ENCODE peak calls at places on chromosomes 6 and 20, in eight cellular contexts. One of them, this sample, is unnamed.
A peak's percentile ranks its signal among the peaks of the same experiment; 100 is the strongest.

GRCh38 chr20:4027590-4028265 is 12.4 kb upstream of the RNF24 start:
- DNase-seq in mammary epithelial cell: peak; percentile 31
- DNase-seq in psoas muscle: no peak
- DNase-seq in PC-9: no peak
- DNase-seq in kidney: no peak
- DNase-seq in HCT116: no peak
- DNase-seq in endodermal cell: no peak
- DNase-seq in naive thymus-derived CD4-positive, alpha-beta T cell: no peak
- DNase-seq in this sample: no peak

GRCh38 chr6:1916334-1916985 is 306.7 kb downstream of the FOXC1 start:
- DNase-seq in mammary epithelial cell: peak; percentile 89
- DNase-seq in psoas muscle: no peak
- DNase-seq in PC-9: peak; percentile 45
- DNase-seq in kidney: no peak
- DNase-seq in HCT116: no peak
- DNase-seq in endodermal cell: no peak
- DNase-seq in naive thymus-derived CD4-positive, alpha-beta T cell: no peak
- DNase-seq in this sample: no peak

GRCh38 chr6:143336446-143337152 is 113.9 kb downstream of the ADAT2 start:
- DNase-seq in mammary epithelial cell: peak; percentile 67
- DNase-seq in psoas muscle: no peak
- DNase-seq in PC-9: peak; percentile 31
- DNase-seq in kidney: no peak
- DNase-seq in HCT116: no peak
- DNase-seq in endodermal cell: no peak
- DNase-seq in naive thymus-derived CD4-positive, alpha-beta T cell: no peak
- DNase-seq in this sample: no peak

GRCh38 chr6:45513331-45513730 is 135.6 kb upstream of the SUPT3H start:
- DNase-seq in mammary epithelial cell: no peak
- DNase-seq in psoas muscle: no peak
- DNase-seq in PC-9: no peak
- DNase-seq in kidney: no peak
- DNase-seq in HCT116: no peak
- DNase-seq in endodermal cell: no peak
- DNase-seq in naive thymus-derived CD4-positive, alpha-beta T cell: no peak
- DNase-seq in this sample: no peak

GRCh38 chr6:49462599-49462926 is 490 bp downstream of the MMUT start:
- DNase-seq in mammary epithelial cell: no peak
- DNase-seq in psoas muscle: no peak
- DNase-seq in PC-9: no peak
- DNase-seq in kidney: no peak
- DNase-seq in HCT116: no peak
- DNase-seq in endodermal cell: no peak
- DNase-seq in naive thymus-derived CD4-positive, alpha-beta T cell: no peak
- DNase-seq in this sample: no peak

GRCh38 chr6:142728367-142728766 is 216.6 kb downstream of the HIVEP2 start:
- DNase-seq in mammary epithelial cell: peak; percentile 14
- DNase-seq in psoas muscle: no peak
- DNase-seq in PC-9: peak; percentile 33
- DNase-seq in kidney: no peak
- DNase-seq in HCT116: no peak
- DNase-seq in endodermal cell: no peak
- DNase-seq in naive thymus-derived CD4-positive, alpha-beta T cell: no peak
- DNase-seq in this sample: no peak

GRCh38 chr20:56988446-56988845 is 278.0 kb downstream of the BMP7 start:
- DNase-seq in mammary epithelial cell: no peak
- DNase-seq in psoas muscle: no peak
- DNase-seq in PC-9: no peak
- DNase-seq in kidney: no peak
- DNase-seq in HCT116: no peak
- DNase-seq in endodermal cell: no peak
- DNase-seq in naive thymus-derived CD4-positive, alpha-beta T cell: no peak
- DNase-seq in this sample: no peak

GRCh38 chr6:40550096-40550731 is 37.0 kb downstream of the LRFN2 start:
- DNase-seq in mammary epithelial cell: peak; percentile 19
- DNase-seq in psoas muscle: no peak
- DNase-seq in PC-9: no peak
- DNase-seq in kidney: no peak
- DNase-seq in HCT116: peak; percentile 44
- DNase-seq in endodermal cell: peak; percentile 72
- DNase-seq in naive thymus-derived CD4-positive, alpha-beta T cell: no peak
- DNase-seq in this sample: peak; percentile 74

GRCh38 chr6:152671146-152671545 is 26.6 kb upstream of the MYCT1 start:
- DNase-seq in mammary epithelial cell: no peak
- DNase-seq in psoas muscle: no peak
- DNase-seq in PC-9: no peak
- DNase-seq in kidney: no peak
- DNase-seq in HCT116: no peak
- DNase-seq in endodermal cell: no peak
- DNase-seq in naive thymus-derived CD4-positive, alpha-beta T cell: no peak
- DNase-seq in this sample: no peak

GRCh38 chr6:41136911-41137310 is 17.2 kb downstream of the TREML1 start:
- DNase-seq in mammary epithelial cell: no peak
- DNase-seq in psoas muscle: no peak
- DNase-seq in PC-9: no peak
- DNase-seq in kidney: no peak
- DNase-seq in HCT116: no peak
- DNase-seq in endodermal cell: no peak
- DNase-seq in naive thymus-derived CD4-positive, alpha-beta T cell: no peak
- DNase-seq in this sample: no peak

GRCh38 chr6:149451361-149452061 is 33.3 kb downstream of the ZC3H12D start:
- DNase-seq in mammary epithelial cell: no peak
- DNase-seq in psoas muscle: peak; percentile 54
- DNase-seq in PC-9: no peak
- DNase-seq in kidney: peak; percentile 80
- DNase-seq in HCT116: no peak
- DNase-seq in endodermal cell: peak; percentile 79
- DNase-seq in naive thymus-derived CD4-positive, alpha-beta T cell: no peak
- DNase-seq in this sample: no peak

GRCh38 chr20:36929691-36930090 is 21.8 kb downstream of the SAMHD1 start:
- DNase-seq in mammary epithelial cell: no peak
- DNase-seq in psoas muscle: no peak
- DNase-seq in PC-9: no peak
- DNase-seq in kidney: no peak
- DNase-seq in HCT116: no peak
- DNase-seq in endodermal cell: no peak
- DNase-seq in naive thymus-derived CD4-positive, alpha-beta T cell: no peak
- DNase-seq in this sample: no peak

GRCh38 chr6:2376429-2377355 is 131.3 kb upstream of the GMDS start:
- DNase-seq in mammary epithelial cell: peak; percentile 82
- DNase-seq in psoas muscle: no peak
- DNase-seq in PC-9: no peak
- DNase-seq in kidney: no peak
- DNase-seq in HCT116: peak; percentile 65
- DNase-seq in endodermal cell: no peak
- DNase-seq in naive thymus-derived CD4-positive, alpha-beta T cell: no peak
- DNase-seq in this sample: no peak

GRCh38 chr20:16054917-16055316 is 518.3 kb downstream of the KIF16B start:
- DNase-seq in mammary epithelial cell: no peak
- DNase-seq in psoas muscle: no peak
- DNase-seq in PC-9: no peak
- DNase-seq in kidney: no peak
- DNase-seq in HCT116: no peak
- DNase-seq in endodermal cell: no peak
- DNase-seq in naive thymus-derived CD4-positive, alpha-beta T cell: no peak
- DNase-seq in this sample: no peak

GRCh38 chr6:130098317-130098716 is 79.9 kb downstream of the L3MBTL3 start:
- DNase-seq in mammary epithelial cell: no peak
- DNase-seq in psoas muscle: no peak
- DNase-seq in PC-9: no peak
- DNase-seq in kidney: no peak
- DNase-seq in HCT116: no peak
- DNase-seq in endodermal cell: no peak
- DNase-seq in naive thymus-derived CD4-positive, alpha-beta T cell: no peak
- DNase-seq in this sample: no peak

GRCh38 chr6:139588076-139588639 is 213.7 kb upstream of the CITED2 start:
- DNase-seq in mammary epithelial cell: peak; percentile 43
- DNase-seq in psoas muscle: no peak
- DNase-seq in PC-9: peak; percentile 63
- DNase-seq in kidney: no peak
- DNase-seq in HCT116: peak; percentile 52
- DNase-seq in endodermal cell: no peak
- DNase-seq in naive thymus-derived CD4-positive, alpha-beta T cell: no peak
- DNase-seq in this sample: peak; percentile 20

DNA sequence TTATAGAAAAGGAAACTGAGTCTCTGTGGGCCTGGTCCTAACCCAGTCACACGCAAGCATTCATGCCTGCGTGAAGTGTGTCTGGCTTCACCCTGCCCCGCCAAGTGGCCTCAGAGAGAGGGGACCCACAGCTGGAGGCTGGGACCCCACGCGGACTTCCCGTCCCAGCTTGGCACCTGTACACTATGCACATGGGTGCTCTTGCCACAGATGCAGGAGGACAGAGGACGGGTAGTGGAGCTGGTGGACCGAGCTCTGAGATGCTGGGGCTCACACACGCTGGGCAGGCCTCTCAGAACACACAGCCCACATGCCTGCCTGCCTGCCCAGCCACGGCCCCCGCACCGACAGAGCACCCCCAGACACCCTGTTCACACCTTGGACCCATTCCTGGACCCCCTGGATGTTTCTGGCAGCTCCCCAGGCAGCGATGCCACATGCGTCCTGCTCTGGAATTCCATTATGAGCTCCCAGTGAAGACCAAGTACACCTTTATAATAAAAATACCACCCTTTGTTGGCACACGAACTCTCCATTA is 24.9 kb upstream of the SMOC2 start:
- DNase-seq in mammary epithelial cell: no peak
- DNase-seq in psoas muscle: no peak
- DNase-seq in PC-9: no peak
- DNase-seq in kidney: no peak
- DNase-seq in HCT116: no peak
- DNase-seq in endodermal cell: peak; percentile 7
- DNase-seq in naive thymus-derived CD4-positive, alpha-beta T cell: no peak
- DNase-seq in this sample: no peak
- H3K9me3 ChIP-seq in mammary epithelial cell: peaks cover 45% of the 10 kb centered on the region
- H3K9me3 ChIP-seq in psoas muscle: no peaks in the 10 kb centered on the region
- H3K9me3 ChIP-seq in PC-9: no peaks in the 10 kb centered on the region
- H3K9me3 ChIP-seq in kidney: no peaks in the 10 kb centered on the region
- H3K9me3 ChIP-seq in HCT116: no peaks in the 10 kb centered on the region
- H3K9me3 ChIP-seq in endodermal cell: no peaks in the 10 kb centered on the region
- H3K9me3 ChIP-seq in naive thymus-derived CD4-positive, alpha-beta T cell: no peaks in the 10 kb centered on the region
- H3K9me3 ChIP-seq in this sample: no peaks in the 10 kb centered on the region

GRCh38 chr6:39365281-39366074 is 43.0 kb upstream of the KCNK16 start:
- DNase-seq in mammary epithelial cell: peak; percentile 51
- DNase-seq in psoas muscle: no peak
- DNase-seq in PC-9: no peak
- DNase-seq in kidney: no peak
- DNase-seq in HCT116: no peak
- DNase-seq in endodermal cell: no peak
- DNase-seq in naive thymus-derived CD4-positive, alpha-beta T cell: no peak
- DNase-seq in this sample: peak; percentile 8

GRCh38 chr6:39360378-39360777 is 37.9 kb upstream of the KCNK16 start:
- DNase-seq in mammary epithelial cell: no peak
- DNase-seq in psoas muscle: no peak
- DNase-seq in PC-9: no peak
- DNase-seq in kidney: no peak
- DNase-seq in HCT116: no peak
- DNase-seq in endodermal cell: no peak
- DNase-seq in naive thymus-derived CD4-positive, alpha-beta T cell: no peak
- DNase-seq in this sample: peak; percentile 6

GRCh38 chr6:39362487-39362865 is 40.0 kb upstream of the KCNK16 start:
- DNase-seq in mammary epithelial cell: no peak
- DNase-seq in psoas muscle: no peak
- DNase-seq in PC-9: no peak
- DNase-seq in kidney: no peak
- DNase-seq in HCT116: no peak
- DNase-seq in endodermal cell: peak; percentile 71
- DNase-seq in naive thymus-derived CD4-positive, alpha-beta T cell: no peak
- DNase-seq in this sample: peak; percentile 94

GRCh38 chr6:39361657-39362486 is 39.4 kb upstream of the KCNK16 start:
- DNase-seq in mammary epithelial cell: peak; percentile 44
- DNase-seq in psoas muscle: peak; percentile 73
- DNase-seq in PC-9: peak; percentile 41
- DNase-seq in kidney: no peak
- DNase-seq in HCT116: peak; percentile 48
- DNase-seq in endodermal cell: peak; percentile 96
- DNase-seq in naive thymus-derived CD4-positive, alpha-beta T cell: peak; percentile 24
- DNase-seq in this sample: peak; percentile 90

GRCh38 chr6:39363280-39363679 is 40.8 kb upstream of the KCNK16 start:
- DNase-seq in mammary epithelial cell: no peak
- DNase-seq in psoas muscle: no peak
- DNase-seq in PC-9: no peak
- DNase-seq in kidney: no peak
- DNase-seq in HCT116: no peak
- DNase-seq in endodermal cell: no peak
- DNase-seq in naive thymus-derived CD4-positive, alpha-beta T cell: no peak
- DNase-seq in this sample: peak; percentile 9
- H3K9me3 ChIP-seq in mammary epithelial cell: no peaks in the 10 kb centered on the region
- H3K9me3 ChIP-seq in psoas muscle: no peaks in the 10 kb centered on the region
- H3K9me3 ChIP-seq in PC-9: no peaks in the 10 kb centered on the region
- H3K9me3 ChIP-seq in kidney: no peaks in the 10 kb centered on the region
- H3K9me3 ChIP-seq in HCT116: no peaks in the 10 kb centered on the region
- H3K9me3 ChIP-seq in endodermal cell: no peaks in the 10 kb centered on the region
- H3K9me3 ChIP-seq in naive thymus-derived CD4-positive, alpha-beta T cell: no peaks in the 10 kb centered on the region
- H3K9me3 ChIP-seq in this sample: no peaks in the 10 kb centered on the region

GRCh38 chr20:55439057-55439456 is 566.3 kb downstream of the CBLN4 start:
- DNase-seq in mammary epithelial cell: no peak
- DNase-seq in psoas muscle: no peak
- DNase-seq in PC-9: no peak
- DNase-seq in kidney: no peak
- DNase-seq in HCT116: no peak
- DNase-seq in endodermal cell: no peak
- DNase-seq in naive thymus-derived CD4-positive, alpha-beta T cell: no peak
- DNase-seq in this sample: no peak

GRCh38 chr20:55437778-55438417 is 567.4 kb downstream of the CBLN4 start:
- DNase-seq in mammary epithelial cell: no peak
- DNase-seq in psoas muscle: no peak
- DNase-seq in PC-9: no peak
- DNase-seq in kidney: no peak
- DNase-seq in HCT116: no peak
- DNase-seq in endodermal cell: no peak
- DNase-seq in naive thymus-derived CD4-positive, alpha-beta T cell: no peak
- DNase-seq in this sample: no peak
- H3K9me3 ChIP-seq in mammary epithelial cell: no peaks in the 10 kb centered on the region
- H3K9me3 ChIP-seq in psoas muscle: no peaks in the 10 kb centered on the region
- H3K9me3 ChIP-seq in PC-9: no peaks in the 10 kb centered on the region
- H3K9me3 ChIP-seq in kidney: no peaks in the 10 kb centered on the region
- H3K9me3 ChIP-seq in HCT116: peaks cover 10% of the 10 kb centered on the region
- H3K9me3 ChIP-seq in endodermal cell: peaks cover 13% of the 10 kb centered on the region
- H3K9me3 ChIP-seq in naive thymus-derived CD4-positive, alpha-beta T cell: no peaks in the 10 kb centered on the region
- H3K9me3 ChIP-seq in this sample: no peaks in the 10 kb centered on the region

DNA sequence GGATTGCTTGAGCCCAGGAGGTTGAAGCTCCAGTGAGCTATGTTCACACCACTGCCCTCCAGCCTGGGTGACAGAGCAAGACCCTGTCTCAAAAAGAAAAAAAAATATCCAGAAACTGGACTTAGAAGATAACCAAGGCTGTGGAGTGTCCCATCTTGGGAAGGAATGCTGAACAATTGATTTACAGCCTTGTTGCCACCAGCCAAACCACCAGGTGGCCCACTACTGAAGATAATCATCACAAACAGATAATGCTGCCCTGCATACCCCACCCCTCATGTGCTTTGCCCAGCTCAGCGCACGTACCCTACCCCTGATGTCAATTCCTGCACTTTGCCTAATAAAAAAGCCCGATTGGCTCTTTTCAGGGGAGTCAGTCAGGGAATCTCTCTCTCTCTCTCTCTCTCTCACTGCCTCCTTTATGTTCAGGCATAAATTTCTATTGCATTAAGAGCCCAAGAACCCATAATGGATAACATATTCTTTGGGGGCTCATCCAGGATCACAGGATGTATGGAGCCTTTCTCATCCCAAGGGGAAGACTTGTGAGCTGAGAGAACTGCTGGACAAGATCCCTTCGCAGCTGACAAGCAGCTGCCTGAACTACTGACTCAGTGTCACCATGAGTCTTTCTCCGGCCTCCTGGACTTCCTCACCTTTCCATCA is 166.4 kb downstream of the CD24 start:
- DNase-seq in mammary epithelial cell: no peak
- DNase-seq in psoas muscle: no peak
- DNase-seq in PC-9: no peak
- DNase-seq in kidney: no peak
- DNase-seq in HCT116: no peak
- DNase-seq in endodermal cell: no peak
- DNase-seq in naive thymus-derived CD4-positive, alpha-beta T cell: no peak
- DNase-seq in this sample: no peak
- H3K9me3 ChIP-seq in mammary epithelial cell: peaks cover 9% of the 10 kb centered on the region
- H3K9me3 ChIP-seq in psoas muscle: peaks cover 23% of the 10 kb centered on the region
- H3K9me3 ChIP-seq in PC-9: peaks cover 24% of the 10 kb centered on the region
- H3K9me3 ChIP-seq in kidney: peaks cover 4% of the 10 kb centered on the region
- H3K9me3 ChIP-seq in HCT116: no peaks in the 10 kb centered on the region
- H3K9me3 ChIP-seq in endodermal cell: peaks cover 54% of the 10 kb centered on the region
- H3K9me3 ChIP-seq in naive thymus-derived CD4-positive, alpha-beta T cell: no peaks in the 10 kb centered on the region
- H3K9me3 ChIP-seq in this sample: peaks cover 10% of the 10 kb centered on the region